ENCODE peak calls at places on chromosomes 4 and X, in six cellular contexts. I is AG09309, F is AG04449, W is thyroid gland, Z is kidney, A is adrenal gland. G is an unnamed sample.

GRCh38 chr4:101621120-101621519 is 169.4 kb upstream of the BANK1 start:
- DNase-seq in I (peak), F (no peak), W (no peak), Z (no peak), A (no peak), G (peak)

GRCh38 chr4:24273148-24273547 is 311.2 kb downstream of the DHX15 start:
- DNase-seq in I (no peak), F (no peak), W (no peak), Z (no peak), A (no peak), G (no peak)

GRCh38 chr4:145939241-145939640 is 618 bp upstream of the ZNF827 start:
- DNase-seq in I (no peak), F (no peak), W (no peak), Z (no peak), A (no peak), G (no peak)

GRCh38 chrX:132219343-132219768 is at the start of gene RAP2C:
- DNase-seq in I (peak), F (no peak), W (peak), Z (peak), A (peak), G (peak)

GRCh38 chr4:33975996-33976395 is 2268.3 kb downstream of the ARAP2 start:
- DNase-seq in I (peak), F (no peak), W (no peak), Z (no peak), A (no peak), G (peak)

GRCh38 chr4:141132689-141133145 is 552 bp downstream of the RNF150 start:
- DNase-seq in I (no peak), F (no peak), W (peak), Z (peak), A (peak), G (no peak)

GRCh38 chr4:37392540-37393255 is 148.2 kb downstream of the NWD2 start:
- DNase-seq in I (no peak), F (no peak), W (peak), Z (peak), A (peak), G (no peak)

GRCh38 chrX:140066262-140066661 is 100.9 kb upstream of the CXorf66 start:
- DNase-seq in I (no peak), F (no peak), W (no peak), Z (no peak), A (no peak), G (no peak)

GRCh38 chrX:56228914-56229313 is 3.2 kb upstream of the KLF8 start:
- DNase-seq in I (no peak), F (no peak), W (no peak), Z (peak), A (no peak), G (no peak)

GRCh38 chrX:115367956-115368355 is 78.4 kb downstream of the LUZP4 start:
- DNase-seq in I (no peak), F (no peak), W (no peak), Z (no peak), A (no peak), G (no peak)

GRCh38 chrX:47623540-47624027 is 3.9 kb upstream of the SYN1 start:
- DNase-seq in I (peak), F (no peak), W (peak), Z (peak), A (peak), G (peak)

GRCh38 chrX:24448762-24449161 is 16.3 kb upstream of the PDK3 start:
- DNase-seq in I (no peak), F (no peak), W (no peak), Z (no peak), A (no peak), G (no peak)

GRCh38 chr4:6491235-6491634 is 18.8 kb upstream of the PPP2R2C start:
- DNase-seq in I (no peak), F (no peak), W (no peak), Z (no peak), A (no peak), G (no peak)

GRCh38 chr4:51890760-51891159 is 47.8 kb downstream of the DCUN1D4 start:
- DNase-seq in I (no peak), F (no peak), W (no peak), Z (no peak), A (no peak), G (no peak)

GRCh38 chrX:68947882-68948605 is 119.2 kb downstream of the EFNB1 start:
- DNase-seq in I (no peak), F (no peak), W (no peak), Z (no peak), A (no peak), G (no peak)

GRCh38 chr4:48033825-48034413 is 17.3 kb downstream of the NIPAL1 start:
- DNase-seq in I (no peak), F (no peak), W (peak), Z (no peak), A (no peak), G (peak)

GRCh38 chr4:15245006-15245530 is 182.8 kb upstream of the C1QTNF7 start:
- DNase-seq in I (no peak), F (no peak), W (no peak), Z (no peak), A (no peak), G (no peak)

GRCh38 chr4:48090621-48091020 is 43.4 kb downstream of the TXK start:
- DNase-seq in I (no peak), F (no peak), W (no peak), Z (no peak), A (no peak), G (no peak)

GRCh38 chr4:174764105-174764729 is 64.8 kb downstream of the GLRA3 start:
- DNase-seq in I (peak), F (peak), W (no peak), Z (no peak), A (no peak), G (peak)

GRCh38 chr4:169594560-169595195 is 17.7 kb downstream of the NEK1 start:
- DNase-seq in I (no peak), F (no peak), W (no peak), Z (no peak), A (no peak), G (no peak)

GRCh38 chr4:8559011-8559410 is 21.2 kb upstream of the GPR78 start:
- DNase-seq in I (no peak), F (no peak), W (no peak), Z (peak), A (no peak), G (no peak)

GRCh38 chr4:2413821-2414610 is 4.4 kb downstream of the ZFYVE28 start:
- DNase-seq in I (no peak), F (no peak), W (peak), Z (peak), A (peak), G (no peak)

GRCh38 chr4:8849266-8850073 is 22.2 kb downstream of the HMX1 start:
- DNase-seq in I (no peak), F (no peak), W (no peak), Z (peak), A (no peak), G (no peak)

GRCh38 chr4:122083971-122084370 is 68.2 kb upstream of the BLTP1 start:
- DNase-seq in I (no peak), F (no peak), W (no peak), Z (no peak), A (no peak), G (no peak)

GRCh38 chr4:8439914-8440490 is 521 bp downstream of the ACOX3 start:
- DNase-seq in I (no peak), F (no peak), W (no peak), Z (no peak), A (peak), G (no peak)

GRCh38 chr4:108370291-108370690 is 201.6 kb upstream of the LEF1 start:
- DNase-seq in I (no peak), F (no peak), W (no peak), Z (no peak), A (no peak), G (no peak)

GRCh38 chr4:47662975-47663374 is 174.9 kb downstream of the CORIN start:
- DNase-seq in I (no peak), F (no peak), W (no peak), Z (no peak), A (no peak), G (peak)

GRCh38 chr4:78038704-78039103 is 18.4 kb upstream of the FRAS1 start:
- DNase-seq in I (no peak), F (no peak), W (peak), Z (no peak), A (no peak), G (no peak)

GRCh38 chr4:154998284-154998683 is 210.2 kb upstream of the NPY2R start:
- DNase-seq in I (no peak), F (no peak), W (no peak), Z (no peak), A (no peak), G (peak)

GRCh38 chr4:37623125-37623524 is 63.1 kb downstream of the RELL1 start:
- DNase-seq in I (no peak), F (no peak), W (peak), Z (no peak), A (no peak), G (no peak)

DNA sequence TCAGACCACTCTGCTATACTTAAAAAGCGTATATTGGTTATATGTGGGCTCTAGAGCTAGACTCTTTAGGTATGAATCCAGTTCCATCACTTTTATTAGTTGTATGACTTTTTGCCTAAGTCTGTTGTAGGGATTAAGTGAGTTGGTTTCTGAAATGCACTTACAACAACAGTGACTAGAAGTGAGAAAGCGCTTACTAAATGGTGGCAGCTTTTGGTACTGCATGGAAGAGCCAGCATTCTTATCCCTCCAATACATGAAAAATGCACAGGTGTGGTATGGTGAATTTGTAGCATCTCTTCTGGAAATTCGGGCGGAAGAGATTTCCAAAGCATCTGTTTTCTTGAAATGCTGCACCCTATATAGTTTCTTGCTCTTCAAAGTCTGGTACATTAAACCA is 117.1 kb downstream of the SPANXA1 start:
- DNase-seq in I (no peak), F (no peak), W (no peak), Z (no peak), A (no peak), G (no peak)
- TF ChIP-seq CTCF in I (no peak), F (no peak), W (no peak), Z (no peak), A (peak), G (no peak)

GRCh38 chrX:12949927-12950656 is 24.8 kb upstream of the TMSB4X start:
- DNase-seq in I (peak), F (peak), W (peak), Z (peak), A (peak), G (peak)
- H3K4me3 ChIP-seq in I (no peak), F (peak), W (no peak), Z (peak), A (no peak), G (no peak)

GRCh38 chr4:95835672-95836071 is 4.2 kb upstream of the PDHA2 start:
- DNase-seq in I (no peak), F (no peak), W (no peak), Z (no peak), A (no peak), G (no peak)
- TF ChIP-seq CTCF in I (no peak), F (no peak), W (no peak), Z (peak), A (no peak), G (no peak)

GRCh38 chr4:86927843-86928395 is 6.9 kb upstream of the AFF1 start:
- DNase-seq in I (peak), F (peak), W (no peak), Z (no peak), A (peak), G (peak)

GRCh38 chr4:86924805-86925204 is 10.0 kb upstream of the AFF1 start:
- DNase-seq in I (no peak), F (peak), W (no peak), Z (no peak), A (peak), G (peak)

GRCh38 chr4:86926428-86927086 is 8.3 kb upstream of the AFF1 start:
- DNase-seq in I (no peak), F (no peak), W (no peak), Z (no peak), A (no peak), G (no peak)

GRCh38 chr4:86934147-86934771 is 552 bp upstream of the AFF1 start:
- DNase-seq in I (no peak), F (no peak), W (no peak), Z (no peak), A (peak), G (no peak)

GRCh38 chr4:86928400-86929255 is 6.2 kb upstream of the AFF1 start:
- DNase-seq in I (no peak), F (no peak), W (no peak), Z (no peak), A (no peak), G (no peak)
- H3K4me3 ChIP-seq in I (no peak), F (no peak), W (no peak), Z (no peak), A (no peak), G (no peak)

GRCh38 chrX:149630681-149631292 is 805 bp downstream of the TMEM185A start:
- DNase-seq in I (peak), F (no peak), W (peak), Z (no peak), A (peak), G (peak)
- TF ChIP-seq CTCF in I (no peak), F (peak), W (no peak), Z (no peak), A (no peak), G (peak)

GRCh38 chr4:99087887-99088484 is 602 bp downstream of the ADH5 start:
- DNase-seq in I (peak), F (peak), W (peak), Z (peak), A (peak), G (peak)

GRCh38 chr4:99091174-99091573 is 2.6 kb upstream of the ADH5 start:
- DNase-seq in I (no peak), F (no peak), W (no peak), Z (no peak), A (no peak), G (no peak)

GRCh38 chr4:99088485-99089365 is at the start of gene ADH5:
- DNase-seq in I (peak), F (no peak), W (peak), Z (peak), A (peak), G (peak)

GRCh38 chr4:99084595-99084994 is 4.0 kb downstream of the ADH5 start:
- DNase-seq in I (no peak), F (no peak), W (no peak), Z (no peak), A (no peak), G (no peak)

DNA sequence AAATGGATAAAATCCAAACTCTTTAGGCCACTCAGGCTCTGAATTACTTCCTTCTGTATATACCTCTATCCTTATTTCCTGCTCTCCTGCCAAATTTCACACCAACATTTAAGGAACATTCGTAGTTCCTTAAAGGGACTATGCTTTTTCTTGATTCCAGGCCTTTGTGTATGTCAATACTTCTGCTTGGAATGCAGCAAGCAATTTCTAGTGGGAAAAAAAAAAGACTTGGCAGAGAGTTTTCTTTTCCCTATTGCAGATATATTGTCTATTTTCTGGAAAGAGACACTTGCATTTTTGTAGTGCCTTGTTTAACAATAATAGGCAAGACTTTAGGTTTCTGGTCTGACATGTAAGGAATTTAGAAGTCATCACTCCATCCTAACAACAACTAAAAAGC is 1.9 kb upstream of the ADH5 start:
- DNase-seq in I (no peak), F (no peak), W (no peak), Z (no peak), A (no peak), G (no peak)
- H3K4me3 ChIP-seq in I (no peak), F (no peak), W (no peak), Z (no peak), A (no peak), G (peak)

DNA sequence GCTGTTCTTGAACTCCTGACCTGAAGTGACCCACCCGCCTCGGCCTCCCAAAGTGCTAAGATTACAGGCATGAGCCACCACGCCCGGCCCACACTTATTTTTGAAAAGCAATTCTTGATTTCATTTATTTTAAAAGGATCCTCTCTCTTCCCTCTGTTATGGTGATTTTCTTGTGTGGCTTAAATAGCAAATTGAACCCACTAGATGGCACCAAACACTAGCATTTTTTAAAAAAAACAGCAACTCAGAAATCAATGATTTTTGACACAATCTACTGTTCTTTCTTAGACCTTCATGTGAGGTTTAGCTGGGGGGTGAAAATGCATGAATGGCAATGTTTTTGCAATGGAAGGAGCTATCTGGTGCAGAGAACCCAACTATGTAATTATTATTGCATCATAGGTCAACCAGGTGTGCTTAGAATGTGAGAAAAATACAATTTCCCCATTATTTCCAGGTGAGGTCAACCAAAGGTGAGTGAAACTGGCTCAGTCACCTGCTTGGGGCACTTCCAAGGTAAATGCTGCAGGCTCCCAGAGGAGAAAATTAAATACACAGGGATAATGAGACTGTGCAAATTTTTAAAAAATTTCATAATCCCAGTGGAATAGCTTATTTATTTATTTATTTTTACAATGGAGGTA is 226.6 kb upstream of the PRKX start:
- DNase-seq in I (no peak), F (no peak), W (peak), Z (no peak), A (no peak), G (peak)
- TF ChIP-seq CTCF in I (peak), F (no peak), W (peak), Z (no peak), A (peak), G (peak)

DNA sequence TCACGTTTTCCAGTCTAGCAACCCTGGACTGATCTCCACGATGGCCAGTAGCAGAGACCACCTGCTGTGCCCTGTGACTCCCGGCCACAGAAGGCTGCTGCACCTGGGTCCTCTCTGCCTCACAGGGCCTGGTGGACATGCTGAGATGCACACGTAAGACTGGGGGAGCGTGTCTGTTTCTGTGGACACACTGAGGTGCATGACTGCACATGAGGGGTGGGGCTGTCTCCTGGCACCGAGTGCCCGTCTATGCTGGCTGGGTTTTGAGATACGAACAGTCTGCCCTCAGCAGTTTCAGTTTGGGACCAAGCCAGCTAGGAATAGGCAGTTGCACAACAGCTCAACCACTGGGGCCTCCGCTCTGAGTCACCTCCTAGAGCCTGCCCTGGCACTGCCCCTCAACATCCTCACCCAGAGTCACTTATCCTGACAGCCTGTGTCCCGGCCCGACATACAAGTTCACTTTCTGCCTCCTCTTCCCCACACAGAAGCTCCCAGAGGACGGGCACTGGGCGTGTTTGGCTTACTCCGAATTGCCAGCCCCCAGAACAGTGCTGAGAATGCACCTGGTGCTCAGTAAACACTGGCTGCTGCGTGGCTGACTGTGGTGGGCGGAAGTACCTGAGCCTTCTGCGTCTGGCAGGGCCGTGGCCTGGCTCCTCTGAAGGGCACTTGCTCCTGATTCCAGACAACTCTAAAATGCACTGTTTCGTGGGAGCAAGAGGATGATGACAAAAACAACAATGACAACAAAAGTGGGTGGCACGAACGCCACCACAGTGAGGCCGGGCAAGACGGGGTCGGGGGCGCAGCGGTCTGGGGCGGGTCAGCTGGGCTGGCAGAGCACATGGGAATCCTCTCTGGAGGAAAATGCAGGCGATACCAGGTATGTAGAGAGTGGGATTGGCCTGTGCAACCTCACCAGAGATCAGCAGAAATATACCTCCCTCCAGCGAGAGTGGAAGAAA is 30.9 kb downstream of the RNF212 start:
- DNase-seq in I (peak), F (no peak), W (peak), Z (peak), A (peak), G (peak)
- H3K4me3 ChIP-seq in I (no peak), F (no peak), W (no peak), Z (peak), A (no peak), G (no peak)

G was measured in fibroblast of villous mesenchyme.